ENCODE peak calls at places on chromosomes 11 and 22, in five cellular contexts. O is CD8-positive, alpha-beta T cell; G is HepG2; R is OCI-LY7; F is mesenchymal stem cell. S is an unnamed sample.
A peak's percentile ranks its signal among the peaks of the same experiment; 100 is the strongest.

GRCh38 chr11:34027516-34028406 is 23.8 kb upstream of the CAPRIN1 start:
- DNase-seq in O (no peak), G (peak; percentile 63), R (no peak), F (no peak), S (no peak)

GRCh38 chr22:40281717-40282116 is 64.6 kb upstream of the ADSL start:
- DNase-seq in O (no peak), G (no peak), R (no peak), F (no peak), S (no peak)

GRCh38 chr11:76380161-76380976 is 563 bp downstream of the THAP12 start:
- DNase-seq in O (no peak), G (no peak), R (peak; percentile 45), F (peak; percentile 42), S (no peak)

GRCh38 chr22:46588279-46589140 is 31.7 kb upstream of the GRAMD4 start:
- DNase-seq in O (no peak), G (no peak), R (peak; percentile 87), F (no peak), S (no peak)

GRCh38 chr11:31816467-31817053 is 5.4 kb upstream of the PAX6 start:
- DNase-seq in O (no peak), G (no peak), R (no peak), F (no peak), S (no peak)

GRCh38 chr22:42217019-42217751 is 53.3 kb downstream of the TCF20 start:
- DNase-seq in O (no peak), G (no peak), R (no peak), F (peak; percentile 42), S (no peak)

GRCh38 chr11:76265771-76266241 is 59.5 kb upstream of the WNT11 start:
- DNase-seq in O (no peak), G (no peak), R (no peak), F (no peak), S (no peak)

GRCh38 chr11:64796757-64797541 is 6.1 kb downstream of the MAP4K2 start:
- DNase-seq in O (no peak), G (no peak), R (no peak), F (no peak), S (no peak)

GRCh38 chr11:64687641-64688533 is 35.1 kb downstream of the NRXN2 start:
- DNase-seq in O (no peak), G (no peak), R (no peak), F (no peak), S (no peak)

GRCh38 chr11:35394941-35395340 is 24.4 kb downstream of the SLC1A2 start:
- DNase-seq in O (no peak), G (no peak), R (no peak), F (no peak), S (no peak)

GRCh38 chr11:35393093-35393492 is 26.3 kb downstream of the SLC1A2 start:
- DNase-seq in O (no peak), G (no peak), R (no peak), F (no peak), S (no peak)

GRCh38 chr11:35390737-35391682 is 28.3 kb downstream of the SLC1A2 start:
- DNase-seq in O (no peak), G (peak; percentile 78), R (no peak), F (peak; percentile 88), S (no peak)

GRCh38 chr11:35389897-35390462 is 29.4 kb downstream of the SLC1A2 start:
- DNase-seq in O (no peak), G (no peak), R (no peak), F (no peak), S (no peak)

DNA sequence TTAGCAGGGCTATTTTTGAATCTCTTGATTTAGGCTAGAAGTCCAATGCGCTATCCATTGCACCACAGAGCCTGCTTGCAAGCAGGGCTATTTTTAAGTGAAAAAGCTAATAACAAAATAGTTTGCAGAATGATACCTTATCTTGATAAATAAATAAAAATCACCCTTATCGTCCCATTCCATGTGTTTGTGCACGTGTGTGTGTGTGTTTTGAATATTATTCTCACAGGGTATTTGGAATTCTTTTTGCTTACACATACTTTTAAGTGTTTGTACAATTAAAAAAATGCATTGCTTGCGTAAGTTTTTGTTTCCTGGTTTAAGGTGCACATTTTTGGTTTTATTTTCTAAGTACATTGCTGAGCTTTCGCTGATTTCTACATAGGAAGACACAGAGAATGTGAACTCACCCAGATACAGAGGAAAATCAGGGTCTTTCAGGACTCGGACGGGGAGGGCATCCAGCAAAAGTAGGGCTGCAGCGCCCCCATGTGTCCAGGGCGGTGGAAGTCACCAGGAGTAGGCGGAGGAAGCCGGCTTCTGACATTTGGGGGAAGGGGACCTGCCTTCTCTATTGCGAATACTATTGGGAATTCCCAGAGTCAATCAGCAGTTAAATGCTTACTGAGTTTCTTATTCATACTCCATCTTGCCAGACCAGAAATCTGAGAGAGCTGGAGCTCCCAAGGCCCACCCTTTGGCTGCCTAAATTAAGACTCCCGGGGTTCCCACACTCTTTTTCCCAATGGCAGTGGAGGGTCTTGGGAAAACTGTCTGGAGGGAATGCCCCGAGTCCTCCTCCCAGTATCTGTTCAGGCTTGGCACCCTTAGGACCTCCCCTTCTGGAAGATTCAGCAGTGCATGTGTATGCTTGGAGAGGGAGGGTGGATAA is 27.2 kb downstream of the SLC1A2 start:
- DNase-seq in O (peak; percentile 94), G (peak; percentile 60), R (peak; percentile 70), F (peak; percentile 82), S (peak; percentile 48)
- H3K4me3 ChIP-seq in O (no peak overlapping the region), G (peak overlapping the region; percentile 34), R (no peak overlapping the region), F (no peak overlapping the region), S (no peak overlapping the region)

GRCh38 chr22:48581206-48581766 is 1246.4 kb downstream of the BRD1 start:
- DNase-seq in O (no peak), G (no peak), R (no peak), F (no peak), S (no peak)

GRCh38 chr22:48581821-48582469 is 1245.7 kb downstream of the BRD1 start:
- DNase-seq in O (no peak), G (no peak), R (no peak), F (no peak), S (no peak)

GRCh38 chr22:48579915-48580279 is 1247.8 kb downstream of the BRD1 start:
- DNase-seq in O (no peak), G (no peak), R (no peak), F (no peak), S (no peak)

GRCh38 chr22:48579035-48579914 is 1248.4 kb downstream of the BRD1 start:
- DNase-seq in O (no peak), G (peak; percentile 51), R (no peak), F (no peak), S (no peak)

DNA sequence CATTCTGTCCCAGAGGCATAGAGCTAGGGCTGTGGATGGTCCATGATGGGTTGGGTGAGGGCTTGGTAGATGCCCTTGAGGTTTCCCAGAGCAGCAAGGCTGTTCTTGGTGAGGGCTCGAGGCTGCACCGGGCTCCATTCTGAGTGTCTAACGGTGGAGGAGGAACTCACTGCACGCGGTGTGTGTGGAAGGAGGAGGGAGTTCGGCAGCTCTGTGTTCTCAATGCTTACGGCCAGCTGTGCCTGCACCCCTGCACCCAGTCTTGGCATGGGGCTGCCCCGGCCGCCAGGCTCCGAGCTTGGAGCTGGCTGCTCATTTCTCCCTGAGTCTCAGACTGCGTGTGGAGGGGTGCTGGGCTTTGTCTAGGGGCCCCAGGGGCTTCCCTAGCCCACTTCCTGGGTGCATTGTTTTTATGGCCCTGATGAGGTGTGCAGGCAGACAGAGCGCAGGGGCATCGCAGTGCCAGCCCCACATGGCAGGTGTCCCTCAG is 1247.1 kb downstream of the BRD1 start:
- DNase-seq in O (no peak), G (no peak), R (no peak), F (no peak), S (no peak)
- H3K9me3 ChIP-seq in O (no peaks in the 10 kb centered on the region), G (no peaks in the 10 kb centered on the region), R (peaks cover 24% of the 10 kb centered on the region), F (no peaks in the 10 kb centered on the region), S (peaks cover 51% of the 10 kb centered on the region)

GRCh38 chr11:68842427-68843051 is 823 bp upstream of the CPT1A start:
- DNase-seq in O (no peak), G (no peak), R (no peak), F (no peak), S (no peak)
- H3K4me3 ChIP-seq in O (peak overlapping the region; percentile 95), G (no peak overlapping the region), R (peak overlapping the region; percentile 73), F (peak overlapping the region; percentile 83), S (no peak overlapping the region)

GRCh38 chr11:74871037-74871436 is 77.9 kb downstream of the XRRA1 start:
- DNase-seq in O (no peak), G (no peak), R (peak; percentile 14), F (peak; percentile 13), S (no peak)
- H3K9me3 ChIP-seq in O (peaks cover 19% of the 10 kb centered on the region), G (peaks cover 51% of the 10 kb centered on the region), R (peaks cover 33% of the 10 kb centered on the region), F (peaks cover 88% of the 10 kb centered on the region), S (no peaks in the 10 kb centered on the region)

GRCh38 chr11:128686045-128686741 is 7.7 kb upstream of the FLI1 start:
- DNase-seq in O (no peak), G (no peak), R (no peak), F (peak; percentile 21), S (no peak)
- H3K4me3 ChIP-seq in O (peak overlapping the region; percentile 61), G (no peak overlapping the region), R (no peak overlapping the region), F (peak overlapping the region; percentile 70), S (peak overlapping the region; percentile 23)

DNA sequence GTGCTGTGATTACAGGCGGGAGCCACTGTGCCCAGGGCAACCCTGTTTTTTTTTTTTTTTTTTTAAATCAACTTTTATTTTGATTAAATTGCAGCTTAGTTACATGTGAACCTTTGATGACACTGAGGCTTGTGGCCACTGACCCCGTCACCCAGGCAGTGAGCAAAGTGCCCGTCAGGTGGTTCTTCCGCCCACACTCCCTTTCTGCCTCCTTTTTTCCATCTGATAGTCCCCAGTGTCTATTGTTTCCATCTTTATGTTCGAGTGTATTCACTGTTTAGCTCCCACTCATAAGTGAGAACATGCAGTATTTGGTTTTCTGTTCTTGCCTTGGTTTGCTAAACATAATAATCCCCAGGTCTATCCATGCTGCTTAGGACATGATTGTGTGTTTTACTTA is 110.9 kb upstream of the GRK3 start:
- DNase-seq in O (no peak), G (no peak), R (no peak), F (no peak), S (no peak)
- H3K9me3 ChIP-seq in O (no peaks in the 10 kb centered on the region), G (no peaks in the 10 kb centered on the region), R (no peaks in the 10 kb centered on the region), F (no peaks in the 10 kb centered on the region), S (no peaks in the 10 kb centered on the region)

GRCh38 chr22:27866136-27867091 is 52.6 kb downstream of the PITPNB start:
- DNase-seq in O (no peak), G (peak; percentile 43), R (no peak), F (peak; percentile 87), S (no peak)

GRCh38 chr22:27867958-27868737 is 50.9 kb downstream of the PITPNB start:
- DNase-seq in O (no peak), G (no peak), R (no peak), F (no peak), S (no peak)

GRCh38 chr22:27867114-27867957 is 51.7 kb downstream of the PITPNB start:
- DNase-seq in O (no peak), G (no peak), R (no peak), F (peak; percentile 45), S (no peak)

GRCh38 chr22:27870234-27871191 is 48.5 kb downstream of the PITPNB start:
- DNase-seq in O (no peak), G (peak; percentile 68), R (no peak), F (no peak), S (no peak)

DNA sequence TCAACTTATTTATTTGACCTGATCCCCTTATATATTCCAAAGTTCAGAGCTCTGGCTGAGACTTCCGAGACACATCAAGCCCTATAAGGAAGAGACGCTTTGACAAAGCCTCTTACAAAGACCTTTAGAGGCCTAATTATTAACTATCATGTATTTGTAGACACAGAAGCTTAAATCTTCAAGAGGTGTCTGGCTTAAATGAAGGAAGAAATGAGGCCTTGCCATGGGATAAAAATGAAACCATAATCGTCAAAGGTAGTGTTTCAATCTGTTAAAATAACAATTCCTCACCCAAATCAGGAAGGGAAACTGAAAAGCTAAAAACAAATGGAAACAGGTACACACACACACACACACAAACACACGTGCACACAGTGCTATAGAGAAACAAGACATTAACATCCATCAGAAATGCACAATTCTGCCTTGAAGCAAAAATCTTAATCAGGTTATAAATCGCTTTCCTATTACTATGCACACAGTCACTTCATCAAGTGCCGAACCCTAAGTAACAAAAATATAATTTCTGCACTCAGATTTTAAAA is 50.2 kb downstream of the PITPNB start:
- DNase-seq in O (no peak), G (no peak), R (no peak), F (no peak), S (no peak)
- H3K4me3 ChIP-seq in O (no peak overlapping the region), G (no peak overlapping the region), R (no peak overlapping the region), F (peak overlapping the region; percentile 58), S (no peak overlapping the region)

S was measured in iPS DF 6.9.